ENCODE peak calls at places on chromosomes 6 and 20, in seven cellular contexts. N is non-pigmented ciliary epithelial cell; H is activated gamma-delta T cell treated with Interleukin-2 at 50 U/mL for 16 hours; O is EH; V is NCI-H446; S is mucosa of descending colon; L is stimulated activated CD8-positive, alpha-beta memory T cell treated with anti-CD3 and anti-CD28 coated beads, Interleukin-7, amount 100 ng/mL, for 1 hour. Z is an unnamed sample.

GRCh38 chr20:10641467-10641866 is 32.3 kb downstream of the JAG1 start:
- DNase-seq in N (no peak), H (no peak), O (peak; percentile 21), V (no peak), S (no peak), L (no peak), Z (no peak)

GRCh38 chr20:32285621-32286334 is 8.3 kb downstream of the KIF3B start:
- DNase-seq in N (no peak), H (peak; percentile 14), O (peak; percentile 58), V (no peak), S (no peak), L (no peak), Z (no peak)

GRCh38 chr6:93902517-93902916 is 483.2 kb upstream of the EPHA7 start:
- DNase-seq in N (no peak), H (no peak), O (no peak), V (no peak), S (peak; percentile 16), L (no peak), Z (no peak)

GRCh38 chr6:12286381-12287132 is 3.6 kb upstream of the EDN1 start:
- DNase-seq in N (no peak), H (no peak), O (peak; percentile 91), V (no peak), S (no peak), L (no peak), Z (no peak)

GRCh38 chr20:45049904-45050471 is 50.9 kb downstream of the KCNS1 start:
- DNase-seq in N (no peak), H (no peak), O (no peak), V (no peak), S (no peak), L (no peak), Z (no peak)

GRCh38 chr6:113909224-113909856 is 52.2 kb downstream of the MARCKS start:
- DNase-seq in N (no peak), H (no peak), O (peak; percentile 79), V (peak; percentile 78), S (no peak), L (no peak), Z (no peak)

GRCh38 chr20:4866429-4866828 is 134.9 kb downstream of the SLC23A2 start:
- DNase-seq in N (no peak), H (no peak), O (no peak), V (no peak), S (no peak), L (no peak), Z (no peak)

GRCh38 chr6:41780623-41781301 is at the start of gene PRICKLE4:
- DNase-seq in N (no peak), H (no peak), O (no peak), V (peak; percentile 11), S (peak; percentile 75), L (no peak), Z (no peak)

GRCh38 chr6:148905111-148905870 is 158.5 kb downstream of the UST start:
- DNase-seq in N (no peak), H (no peak), O (no peak), V (no peak), S (no peak), L (no peak), Z (no peak)

GRCh38 chr6:170286934-170287265 is 4.0 kb downstream of the DLL1 start:
- DNase-seq in N (no peak), H (no peak), O (no peak), V (no peak), S (no peak), L (no peak), Z (no peak)

GRCh38 chr20:41571006-41571405 is 47.2 kb downstream of the CHD6 start:
- DNase-seq in N (no peak), H (no peak), O (no peak), V (no peak), S (no peak), L (no peak), Z (no peak)

GRCh38 chr6:15184441-15184861 is 61.4 kb upstream of the JARID2 start:
- DNase-seq in N (no peak), H (no peak), O (no peak), V (no peak), S (no peak), L (no peak), Z (no peak)

GRCh38 chr6:29941476-29941875 is 856 bp upstream of the HLA-A start:
- DNase-seq in N (no peak), H (no peak), O (peak; percentile 42), V (no peak), S (no peak), L (no peak), Z (no peak)

GRCh38 chr6:44925100-44925739 is 402.9 kb upstream of the RUNX2 start:
- DNase-seq in N (no peak), H (peak; percentile 10), O (peak; percentile 27), V (no peak), S (no peak), L (no peak), Z (no peak)

GRCh38 chr20:23234311-23235078 is 116.1 kb upstream of the NXT1 start:
- DNase-seq in N (no peak), H (no peak), O (peak; percentile 16), V (no peak), S (no peak), L (no peak), Z (no peak)

GRCh38 chr6:3795836-3796395 is 44.4 kb upstream of the PXDC1 start:
- DNase-seq in N (no peak), H (no peak), O (no peak), V (no peak), S (no peak), L (no peak), Z (no peak)

GRCh38 chr20:13141541-13141940 is 79.5 kb upstream of the ISM1 start:
- DNase-seq in N (no peak), H (no peak), O (no peak), V (no peak), S (no peak), L (no peak), Z (peak; percentile 15)

GRCh38 chr6:160248538-160248937 is 10.1 kb downstream of the SLC22A2 start:
- DNase-seq in N (no peak), H (no peak), O (no peak), V (no peak), S (no peak), L (no peak), Z (no peak)

GRCh38 chr6:36848658-36849441 is 9.6 kb upstream of the CPNE5 start:
- DNase-seq in N (no peak), H (no peak), O (peak; percentile 9), V (no peak), S (peak; percentile 75), L (no peak), Z (no peak)

GRCh38 chr20:43736588-43737091 is 9.8 kb upstream of the GTSF1L start:
- DNase-seq in N (no peak), H (no peak), O (peak; percentile 25), V (no peak), S (no peak), L (no peak), Z (no peak)

GRCh38 chr20:2206957-2207769 is 88.6 kb upstream of the TGM3 start:
- DNase-seq in N (no peak), H (peak; percentile 47), O (peak; percentile 63), V (peak; percentile 47), S (peak; percentile 88), L (no peak), Z (no peak)